ENCODE peak calls at places on chromosome 4, in five cellular contexts. S, B, H, V and Q are unnamed samples.
A peak's percentile ranks its signal among the peaks of the same experiment; 100 is the strongest.

GRCh38 chr4:48093949-48094550 is 40.0 kb downstream of the TXK start:
- DNase-seq in S (no peak), B (no peak), H (no peak), V (no peak), Q (no peak)

GRCh38 chr4:103400405-103400804 is 202.3 kb upstream of the CENPE start:
- DNase-seq in S (no peak), B (no peak), H (no peak), V (peak; percentile 12), Q (peak; percentile 38)

GRCh38 chr4:90582087-90582486 is 454.9 kb downstream of the CCSER1 start:
- DNase-seq in S (no peak), B (no peak), H (no peak), V (no peak), Q (no peak)

GRCh38 chr4:96448315-96448872 is 608.5 kb downstream of the PDHA2 start:
- DNase-seq in S (no peak), B (no peak), H (no peak), V (no peak), Q (no peak)

GRCh38 chr4:93384897-93385296 is 443.7 kb upstream of the ATOH1 start:
- DNase-seq in S (no peak), B (no peak), H (no peak), V (no peak), Q (no peak)

GRCh38 chr4:153792893-153793227 is 4.0 kb upstream of the SFRP2 start:
- DNase-seq in S (no peak), B (no peak), H (no peak), V (no peak), Q (no peak)

GRCh38 chr4:83644677-83645639 is 109.0 kb downstream of the GPAT3 start:
- DNase-seq in S (no peak), B (peak; percentile 61), H (peak; percentile 41), V (peak; percentile 28), Q (peak; percentile 52)

GRCh38 chr4:88960576-88960975 is 96.4 kb downstream of the FAM13A start:
- DNase-seq in S (no peak), B (no peak), H (no peak), V (no peak), Q (no peak)

GRCh38 chr4:141174457-141174856 is 41.2 kb upstream of the RNF150 start:
- DNase-seq in S (no peak), B (no peak), H (no peak), V (no peak), Q (no peak)

DNA sequence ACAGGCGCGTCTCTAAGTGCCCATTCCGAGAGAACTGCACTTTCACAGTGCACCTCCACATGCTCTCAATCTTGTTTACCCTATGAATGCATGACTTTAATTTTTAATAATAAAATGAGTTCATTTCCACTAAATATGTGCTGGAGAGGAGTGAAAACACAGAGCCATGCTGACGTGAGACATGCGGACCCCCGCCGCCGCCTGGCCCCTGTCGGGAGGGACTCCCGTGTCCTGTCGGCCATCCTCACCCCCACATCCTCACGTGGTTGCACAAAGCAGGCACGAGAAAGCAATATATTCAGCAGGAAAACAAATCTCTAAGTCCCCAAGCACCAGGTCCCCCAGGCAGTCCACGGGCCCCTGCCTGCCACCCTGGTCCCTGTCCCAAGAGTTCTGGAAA is 23.1 kb downstream of the PPP2R2C start:
- DNase-seq in S (no peak), B (no peak), H (no peak), V (no peak), Q (no peak)
- H3K4me2 ChIP-seq in S (no peak overlapping the region), B (no peak overlapping the region), H (no peak overlapping the region), V (no peak overlapping the region), Q (no peak overlapping the region)

DNA sequence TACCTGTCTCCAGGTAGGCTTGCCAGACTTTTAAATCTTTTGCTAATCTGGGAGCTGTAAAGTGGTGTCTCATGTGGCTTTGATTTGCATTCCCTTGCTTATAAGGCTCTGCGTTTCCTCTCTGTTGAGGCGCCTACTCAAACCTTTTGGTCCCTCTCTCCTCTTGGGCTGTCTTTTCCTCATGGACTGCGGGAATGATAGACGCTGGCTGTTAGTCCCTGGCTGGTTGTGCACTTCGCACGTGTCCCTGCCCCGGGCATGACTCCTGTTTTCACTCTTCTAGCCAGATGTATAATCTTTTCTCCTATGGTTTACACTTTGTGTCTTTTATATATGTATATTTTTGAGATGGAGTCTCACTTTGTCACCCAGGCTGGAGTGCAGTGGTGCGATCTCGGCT is 39.7 kb downstream of the RGS12 start:
- DNase-seq in S (no peak), B (no peak), H (no peak), V (no peak), Q (no peak)
- TF ChIP-seq TAF1 in S (no peak), B (no peak), H (no peak), V (no peak), Q (no peak)

DNA sequence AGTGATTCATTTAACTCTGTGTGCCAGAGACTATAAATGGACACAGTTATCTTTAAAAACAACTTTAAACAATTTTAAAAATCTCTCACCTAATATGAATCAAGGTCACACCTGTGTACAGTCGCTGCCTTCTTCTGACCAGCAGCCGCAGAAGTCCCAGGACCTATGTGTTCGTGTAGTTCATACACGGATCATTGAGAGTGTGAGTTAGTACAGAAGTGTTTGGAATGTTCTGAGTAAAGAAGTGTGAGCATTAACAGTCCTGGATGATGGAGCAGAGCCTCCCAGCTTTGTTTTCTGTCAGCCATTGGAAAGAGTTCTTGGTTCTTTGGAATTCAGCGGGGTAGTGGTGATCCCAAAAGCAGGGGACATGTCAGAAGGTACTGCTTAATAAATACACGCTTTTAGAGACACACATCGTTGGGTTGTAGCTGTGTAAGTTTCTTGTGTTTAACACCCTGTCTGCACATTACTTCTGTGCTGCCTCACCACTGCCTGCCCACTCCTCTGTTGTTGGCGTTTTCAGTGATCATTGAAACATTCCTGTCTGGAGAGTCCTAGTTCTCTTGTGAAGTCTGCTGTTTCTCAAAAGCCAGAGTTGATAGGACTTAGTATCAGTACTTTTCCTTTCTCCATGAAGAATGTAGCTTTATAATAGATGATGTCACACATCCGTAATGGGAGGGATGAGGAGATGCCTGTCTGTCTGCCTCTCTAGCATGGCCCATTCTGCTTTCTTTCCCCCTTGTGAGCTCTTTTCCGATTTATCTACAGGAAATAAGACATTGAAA is 90.6 kb downstream of the PTTG2 start:
- DNase-seq in S (no peak), B (no peak), H (no peak), V (no peak), Q (no peak)
- H3K4me2 ChIP-seq in S (no peak overlapping the region), B (no peak overlapping the region), H (no peak overlapping the region), V (no peak overlapping the region), Q (no peak overlapping the region)

GRCh38 chr4:184980261-184980660 is 38.0 kb upstream of the HELT start:
- DNase-seq in S (no peak), B (no peak), H (no peak), V (no peak), Q (no peak)
- TF ChIP-seq TAF1 in S (no peak), B (no peak), H (no peak), V (no peak), Q (no peak)

GRCh38 chr4:161990721-161991120 is 173.1 kb downstream of the FSTL5 start:
- DNase-seq in S (no peak), B (no peak), H (no peak), V (no peak), Q (no peak)
- H3K4me2 ChIP-seq in S (no peak overlapping the region), B (no peak overlapping the region), H (no peak overlapping the region), V (no peak overlapping the region), Q (no peak overlapping the region)

GRCh38 chr4:67083496-67083895 is 461.8 kb downstream of the CENPC start:
- DNase-seq in S (no peak), B (no peak), H (no peak), V (no peak), Q (no peak)
- TF ChIP-seq TAF1 in S (no peak), B (no peak), H (no peak), V (no peak), Q (no peak)

GRCh38 chr4:173501592-173502150 is 28.4 kb downstream of the HAND2 start:
- DNase-seq in S (no peak), B (no peak), H (no peak), V (no peak), Q (no peak)
- H3K4me2 ChIP-seq in S (peak overlapping the region; percentile 84), B (no peak overlapping the region), H (no peak overlapping the region), V (no peak overlapping the region), Q (no peak overlapping the region)